ENCODE peak calls at places on chromosomes 13 and 19, in four cellular contexts. One of them, this sample, is unnamed.

GRCh38 chr19:16034180-16034579 is 42.1 kb upstream of the TPM4 start:
- DNase-seq in H9: no peak
- DNase-seq in mesenchymal stem cell: no peak
- DNase-seq in H1: no peak
- DNase-seq in this sample: no peak

GRCh38 chr19:15897738-15898276 is at the start of gene CYP4F2:
- DNase-seq in H9: no peak
- DNase-seq in mesenchymal stem cell: no peak
- DNase-seq in H1: no peak
- DNase-seq in this sample: no peak

GRCh38 chr13:52968074-52968700 is 60.4 kb upstream of the OLFM4 start:
- DNase-seq in H9: peak
- DNase-seq in mesenchymal stem cell: peak
- DNase-seq in H1: peak
- DNase-seq in this sample: peak

GRCh38 chr19:42942187-42942789 is 5.3 kb upstream of the PSG7 start:
- DNase-seq in H9: no peak
- DNase-seq in mesenchymal stem cell: no peak
- DNase-seq in H1: no peak
- DNase-seq in this sample: no peak

GRCh38 chr19:45187421-45188100 is 9.0 kb downstream of the BLOC1S3 start:
- DNase-seq in H9: peak
- DNase-seq in mesenchymal stem cell: no peak
- DNase-seq in H1: peak
- DNase-seq in this sample: no peak

GRCh38 chr19:39828015-39828633 is 5.8 kb downstream of the DYRK1B start:
- DNase-seq in H9: no peak
- DNase-seq in mesenchymal stem cell: no peak
- DNase-seq in H1: no peak
- DNase-seq in this sample: no peak

GRCh38 chr13:112619730-112620639 is 32.0 kb upstream of the TUBGCP3 start:
- DNase-seq in H9: peak
- DNase-seq in mesenchymal stem cell: peak
- DNase-seq in H1: peak
- DNase-seq in this sample: peak

GRCh38 chr13:102729560-102730275 is 34.9 kb upstream of the METTL21C start:
- DNase-seq in H9: no peak
- DNase-seq in mesenchymal stem cell: no peak
- DNase-seq in H1: no peak
- DNase-seq in this sample: no peak

GRCh38 chr19:35002037-35002535 is 2.0 kb downstream of the GRAMD1A start:
- DNase-seq in H9: no peak
- DNase-seq in mesenchymal stem cell: no peak
- DNase-seq in H1: no peak
- DNase-seq in this sample: no peak

GRCh38 chr13:106691251-106691650 is 123.3 kb upstream of the ARGLU1 start:
- DNase-seq in H9: no peak
- DNase-seq in mesenchymal stem cell: no peak
- DNase-seq in H1: no peak
- DNase-seq in this sample: peak

GRCh38 chr19:29324717-29325116 is 111.8 kb upstream of the UQCRFS1 start:
- DNase-seq in H9: no peak
- DNase-seq in mesenchymal stem cell: no peak
- DNase-seq in H1: no peak
- DNase-seq in this sample: no peak

GRCh38 chr19:44277331-44277730 is 17.6 kb downstream of the ZNF233 start:
- DNase-seq in H9: no peak
- DNase-seq in mesenchymal stem cell: no peak
- DNase-seq in H1: no peak
- DNase-seq in this sample: no peak

GRCh38 chr13:94110011-94110410 is 369.5 kb downstream of the DCT start:
- DNase-seq in H9: no peak
- DNase-seq in mesenchymal stem cell: no peak
- DNase-seq in H1: no peak
- DNase-seq in this sample: no peak

GRCh38 chr19:1259206-1259872 is 9.8 kb upstream of the CIRBP start:
- DNase-seq in H9: peak
- DNase-seq in mesenchymal stem cell: peak
- DNase-seq in H1: no peak
- DNase-seq in this sample: no peak

GRCh38 chr19:57686727-57687126 is 5.0 kb downstream of the ZNF551 start:
- DNase-seq in H9: no peak
- DNase-seq in mesenchymal stem cell: no peak
- DNase-seq in H1: no peak
- DNase-seq in this sample: no peak

GRCh38 chr19:49564616-49565045 is 15.7 kb downstream of the NOSIP start:
- DNase-seq in H9: no peak
- DNase-seq in mesenchymal stem cell: no peak
- DNase-seq in H1: no peak
- DNase-seq in this sample: no peak

GRCh38 chr19:10553087-10553667 is 9.5 kb downstream of the ATG4D start:
- DNase-seq in H9: no peak
- DNase-seq in mesenchymal stem cell: no peak
- DNase-seq in H1: no peak
- DNase-seq in this sample: no peak

GRCh38 chr13:113560645-113561416 is 23.7 kb upstream of the TFDP1 start:
- DNase-seq in H9: no peak
- DNase-seq in mesenchymal stem cell: no peak
- DNase-seq in H1: peak
- DNase-seq in this sample: no peak

GRCh38 chr13:30022256-30022655 is 171.8 kb upstream of the UBL3 start:
- DNase-seq in H9: no peak
- DNase-seq in mesenchymal stem cell: no peak
- DNase-seq in H1: no peak
- DNase-seq in this sample: no peak
- H4K91ac ChIP-seq in H9: no peak
- H4K91ac ChIP-seq in mesenchymal stem cell: no peak
- H4K91ac ChIP-seq in H1: no peak
- H4K91ac ChIP-seq in this sample: no peak

DNA sequence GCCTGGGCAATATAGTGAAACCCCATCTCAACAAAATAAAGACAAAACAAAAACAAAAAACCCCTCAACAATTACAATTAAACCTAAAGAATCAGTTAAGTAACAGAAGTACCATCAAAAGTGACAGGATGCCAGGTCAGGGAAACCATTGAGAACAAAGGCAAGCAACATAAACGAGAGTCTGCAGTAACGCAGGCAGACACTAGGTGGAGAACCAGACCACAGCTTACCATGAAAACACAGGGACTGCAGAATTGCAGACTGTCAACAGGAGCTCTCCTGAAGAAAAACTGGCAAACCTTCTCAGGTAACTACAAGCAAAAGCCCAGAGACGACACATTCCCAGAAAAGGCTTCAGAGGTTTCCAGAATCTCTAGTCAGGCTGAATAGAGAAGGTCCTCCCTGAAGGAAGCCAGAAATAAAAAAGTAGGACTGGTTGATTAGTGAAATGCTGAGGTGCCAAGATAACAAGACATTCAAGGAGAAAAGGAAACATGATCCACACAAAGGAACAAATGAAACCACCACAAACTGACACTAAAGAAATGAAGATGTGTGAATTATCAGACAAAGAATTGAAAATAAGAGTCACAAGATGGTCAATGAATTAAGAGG is 2.2 kb upstream of the ZNF665 start:
- DNase-seq in H9: peak
- DNase-seq in mesenchymal stem cell: peak
- DNase-seq in H1: peak
- DNase-seq in this sample: peak
- H4K91ac ChIP-seq in H9: no peak
- H4K91ac ChIP-seq in mesenchymal stem cell: no peak
- H4K91ac ChIP-seq in H1: no peak
- H4K91ac ChIP-seq in this sample: no peak

GRCh38 chr13:40346592-40346991 is 319.8 kb downstream of the FOXO1 start:
- DNase-seq in H9: no peak
- DNase-seq in mesenchymal stem cell: no peak
- DNase-seq in H1: no peak
- DNase-seq in this sample: no peak

GRCh38 chr13:40343550-40344269 is 322.7 kb downstream of the FOXO1 start:
- DNase-seq in H9: no peak
- DNase-seq in mesenchymal stem cell: no peak
- DNase-seq in H1: no peak
- DNase-seq in this sample: no peak

GRCh38 chr13:40344270-40345148 is 321.9 kb downstream of the FOXO1 start:
- DNase-seq in H9: no peak
- DNase-seq in mesenchymal stem cell: no peak
- DNase-seq in H1: peak
- DNase-seq in this sample: no peak

GRCh38 chr13:40345149-40345514 is 321.3 kb downstream of the FOXO1 start:
- DNase-seq in H9: no peak
- DNase-seq in mesenchymal stem cell: no peak
- DNase-seq in H1: peak
- DNase-seq in this sample: no peak

GRCh38 chr13:40345654-40346372 is 320.6 kb downstream of the FOXO1 start:
- DNase-seq in H9: peak
- DNase-seq in mesenchymal stem cell: no peak
- DNase-seq in H1: peak
- DNase-seq in this sample: no peak
- H4K91ac ChIP-seq in H9: no peak
- H4K91ac ChIP-seq in mesenchymal stem cell: no peak
- H4K91ac ChIP-seq in H1: no peak
- H4K91ac ChIP-seq in this sample: no peak

GRCh38 chr13:47110141-47110540 is 213.3 kb upstream of the HTR2A start:
- DNase-seq in H9: no peak
- DNase-seq in mesenchymal stem cell: no peak
- DNase-seq in H1: no peak
- DNase-seq in this sample: no peak

GRCh38 chr13:47112205-47112896 is 215.5 kb upstream of the HTR2A start:
- DNase-seq in H9: peak
- DNase-seq in mesenchymal stem cell: no peak
- DNase-seq in H1: no peak
- DNase-seq in this sample: peak

GRCh38 chr13:47111499-47111898 is 214.6 kb upstream of the HTR2A start:
- DNase-seq in H9: no peak
- DNase-seq in mesenchymal stem cell: no peak
- DNase-seq in H1: no peak
- DNase-seq in this sample: no peak

GRCh38 chr13:47109028-47109427 is 212.2 kb upstream of the HTR2A start:
- DNase-seq in H9: no peak
- DNase-seq in mesenchymal stem cell: no peak
- DNase-seq in H1: no peak
- DNase-seq in this sample: no peak

DNA sequence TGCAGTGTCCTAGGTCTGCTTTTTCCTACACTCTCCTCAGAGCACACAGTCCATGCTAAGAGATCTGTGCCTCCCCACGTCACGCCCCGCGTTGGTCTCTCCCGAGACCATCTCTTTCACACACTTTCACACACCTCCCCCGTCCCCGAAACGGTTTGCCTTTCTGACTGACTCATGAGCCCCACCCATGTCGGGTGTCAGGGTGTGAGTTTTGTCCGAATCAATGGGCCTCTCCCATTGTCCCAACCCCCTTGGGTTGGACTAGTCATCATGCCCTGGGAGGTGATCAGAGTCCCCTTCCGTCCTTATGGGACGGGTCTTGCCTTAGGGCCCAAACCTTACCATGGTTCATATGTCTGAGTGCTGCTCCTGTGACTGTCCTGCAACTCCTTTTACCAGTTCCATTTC is 214.0 kb upstream of the HTR2A start:
- DNase-seq in H9: no peak
- DNase-seq in mesenchymal stem cell: no peak
- DNase-seq in H1: no peak
- DNase-seq in this sample: no peak
- H4K91ac ChIP-seq in H9: no peak
- H4K91ac ChIP-seq in mesenchymal stem cell: peak
- H4K91ac ChIP-seq in H1: no peak
- H4K91ac ChIP-seq in this sample: no peak

GRCh38 chr19:47273313-47274070 is 1.2 kb upstream of the INAFM1 start:
- DNase-seq in H9: peak
- DNase-seq in mesenchymal stem cell: peak
- DNase-seq in H1: peak
- DNase-seq in this sample: peak

GRCh38 chr19:47274071-47274890 is at the start of gene INAFM1:
- DNase-seq in H9: peak
- DNase-seq in mesenchymal stem cell: peak
- DNase-seq in H1: peak
- DNase-seq in this sample: peak

GRCh38 chr19:47271949-47272348 is 2.7 kb upstream of the INAFM1 start:
- DNase-seq in H9: no peak
- DNase-seq in mesenchymal stem cell: no peak
- DNase-seq in H1: no peak
- DNase-seq in this sample: no peak

GRCh38 chr19:47270408-47270807 is 4.3 kb upstream of the INAFM1 start:
- DNase-seq in H9: no peak
- DNase-seq in mesenchymal stem cell: no peak
- DNase-seq in H1: no peak
- DNase-seq in this sample: no peak

DNA sequence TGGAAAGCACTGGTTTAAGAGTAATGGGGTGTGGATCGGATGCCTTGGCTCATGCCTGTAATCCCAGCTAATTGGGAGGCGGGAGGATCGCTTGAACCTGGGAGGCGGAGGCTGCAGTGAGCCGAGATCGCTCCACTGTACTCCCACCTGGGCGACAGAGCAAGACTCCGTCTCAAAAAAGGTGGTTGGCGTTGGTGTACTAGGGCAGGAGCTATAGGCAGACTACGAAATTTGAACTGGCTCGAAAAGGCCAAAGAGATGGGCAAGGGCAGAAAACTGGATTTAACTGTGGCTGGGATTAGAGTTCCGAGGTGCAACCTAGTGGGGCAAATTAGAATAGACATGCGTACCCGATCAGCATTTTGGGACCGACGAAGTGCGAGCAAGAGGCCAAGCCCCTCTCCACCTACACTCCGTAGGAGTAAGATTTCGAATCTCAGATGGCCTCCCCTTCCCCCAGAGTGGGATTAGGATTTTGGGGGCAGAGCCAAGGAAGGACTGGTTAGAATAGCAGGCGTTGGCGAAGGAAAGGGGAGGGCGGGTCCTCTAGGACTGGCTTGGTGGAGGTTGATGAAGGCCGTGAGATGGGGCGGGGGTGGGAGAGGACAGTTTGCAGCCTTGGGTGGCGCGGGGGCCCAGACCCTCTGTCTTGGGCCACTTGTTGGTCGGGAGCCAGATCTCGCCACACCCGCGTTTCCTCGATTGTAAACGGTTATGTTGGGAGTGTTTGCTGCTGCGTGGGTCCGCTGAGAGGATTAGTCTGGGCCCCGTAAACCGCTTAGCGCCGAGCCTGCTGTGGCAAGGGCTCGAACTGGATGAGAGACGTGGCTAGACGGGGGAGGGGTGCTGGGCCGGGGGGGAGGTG is 2.0 kb upstream of the INAFM1 start:
- DNase-seq in H9: no peak
- DNase-seq in mesenchymal stem cell: no peak
- DNase-seq in H1: peak
- DNase-seq in this sample: no peak
- H4K91ac ChIP-seq in H9: no peak
- H4K91ac ChIP-seq in mesenchymal stem cell: peak
- H4K91ac ChIP-seq in H1: peak
- H4K91ac ChIP-seq in this sample: peak

DNA sequence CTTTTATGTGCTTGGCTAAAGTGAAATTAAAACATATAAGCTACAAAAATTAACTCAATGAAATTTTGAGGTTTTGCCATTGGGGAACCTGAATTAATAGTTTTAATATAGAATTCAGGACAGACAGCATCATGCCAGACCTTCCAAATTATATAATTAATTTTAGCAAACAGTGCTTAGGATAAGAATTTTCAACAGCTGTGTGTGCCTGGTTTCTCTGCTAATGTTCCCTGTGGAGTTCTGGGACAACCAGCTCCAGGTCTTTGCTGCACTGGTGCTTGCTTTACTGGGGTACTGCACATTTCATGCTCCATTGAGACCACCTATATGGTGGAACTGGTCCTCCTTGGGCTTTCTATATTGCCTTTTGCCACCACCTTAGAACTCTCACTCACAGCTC is 199.5 kb downstream of the NDFIP2 start:
- DNase-seq in H9: no peak
- DNase-seq in mesenchymal stem cell: no peak
- DNase-seq in H1: no peak
- DNase-seq in this sample: no peak
- H4K91ac ChIP-seq in H9: no peak
- H4K91ac ChIP-seq in mesenchymal stem cell: no peak
- H4K91ac ChIP-seq in H1: no peak
- H4K91ac ChIP-seq in this sample: no peak

This sample was measured in neuronal stem cell.